ENCODE peak calls at places on chromosomes 5 and 9, in six cellular contexts. O is CD4-positive, alpha-beta memory T cell; J is activated T-cell treated with anti-CD3 and anti-CD28 coated beads for 1 hour; Y is NCI-H774; A is nucleus accumbens; P is CD8-positive, alpha-beta T cell. H is an unnamed sample.

GRCh38 chr9:84310903-84311302 is 29.7 kb downstream of the SLC28A3 start:
- DNase-seq in O (no peak), J (no peak), Y (no peak), A (no peak), P (no peak), H (no peak)

GRCh38 chr9:38662763-38663593 is 42.6 kb upstream of the ANKRD18A start:
- DNase-seq in O (no peak), J (no peak), Y (no peak), A (peak), P (no peak), H (no peak)

GRCh38 chr5:152140391-152140790 is 215.7 kb upstream of the GLRA1 start:
- DNase-seq in O (no peak), J (no peak), Y (no peak), A (no peak), P (no peak), H (no peak)

GRCh38 chr5:113612060-113612496 is 98.6 kb downstream of the YTHDC2 start:
- DNase-seq in O (no peak), J (no peak), Y (peak), A (no peak), P (no peak), H (no peak)

GRCh38 chr9:134992755-134993124 is 75.0 kb upstream of the FCN1 start:
- DNase-seq in O (no peak), J (no peak), Y (no peak), A (no peak), P (no peak), H (no peak)

GRCh38 chr5:26942481-26942880 is 95.9 kb downstream of the CDH9 start:
- DNase-seq in O (no peak), J (no peak), Y (no peak), A (no peak), P (no peak), H (no peak)

GRCh38 chr5:137688248-137688840 is 47.5 kb downstream of the KLHL3 start:
- DNase-seq in O (no peak), J (no peak), Y (no peak), A (no peak), P (no peak), H (no peak)

GRCh38 chr9:104895572-104895971 is 32.4 kb downstream of the ABCA1 start:
- DNase-seq in O (no peak), J (no peak), Y (no peak), A (no peak), P (no peak), H (no peak)

GRCh38 chr5:61815343-61815742 is 483.3 kb downstream of the ZSWIM6 start:
- DNase-seq in O (no peak), J (no peak), Y (no peak), A (no peak), P (no peak), H (no peak)

GRCh38 chr5:42927730-42928129 is 112.4 kb downstream of the ANXA2R start:
- DNase-seq in O (no peak), J (no peak), Y (no peak), A (no peak), P (no peak), H (no peak)

GRCh38 chr5:179367491-179367890 is 22.2 kb upstream of the ADAMTS2 start:
- DNase-seq in O (no peak), J (no peak), Y (no peak), A (no peak), P (no peak), H (no peak)

GRCh38 chr9:37503736-37504135 is 18.0 kb downstream of the POLR1E start:
- DNase-seq in O (peak), J (no peak), Y (no peak), A (no peak), P (peak), H (no peak)

GRCh38 chr9:127567898-127568617 is 44.0 kb upstream of the STXBP1 start:
- DNase-seq in O (no peak), J (no peak), Y (no peak), A (no peak), P (peak), H (no peak)

GRCh38 chr9:35790385-35791291 is 753 bp upstream of the NPR2 start:
- DNase-seq in O (peak), J (peak), Y (peak), A (peak), P (peak), H (peak)

GRCh38 chr9:107316795-107317661 is 33.9 kb downstream of the RAD23B start:
- DNase-seq in O (no peak), J (no peak), Y (no peak), A (no peak), P (no peak), H (no peak)

GRCh38 chr5:146193291-146193690 is 10.1 kb upstream of the RBM27 start:
- DNase-seq in O (no peak), J (no peak), Y (no peak), A (no peak), P (no peak), H (no peak)

GRCh38 chr9:36006541-36006940 is 30.2 kb upstream of the RECK start:
- DNase-seq in O (no peak), J (no peak), Y (no peak), A (no peak), P (no peak), H (no peak)

GRCh38 chr9:128005938-128006337 is 25.1 kb upstream of the EEIG1 start:
- DNase-seq in O (no peak), J (no peak), Y (peak), A (no peak), P (no peak), H (no peak)

GRCh38 chr9:124780757-124781151 is 3.8 kb downstream of the OLFML2A start:
- DNase-seq in O (no peak), J (no peak), Y (no peak), A (no peak), P (no peak), H (no peak)

GRCh38 chr5:64606926-64607325 is 83.4 kb upstream of the SHISAL2B start:
- DNase-seq in O (no peak), J (no peak), Y (no peak), A (no peak), P (no peak), H (no peak)

GRCh38 chr9:75992480-75993206 is 102.2 kb downstream of the PCSK5 start:
- DNase-seq in O (no peak), J (no peak), Y (no peak), A (no peak), P (no peak), H (no peak)

GRCh38 chr5:137754961-137755762 is 999 bp upstream of the HNRNPA0 start:
- DNase-seq in O (no peak), J (no peak), Y (no peak), A (no peak), P (no peak), H (no peak)

GRCh38 chr5:76104027-76104426 is 20.8 kb downstream of the SV2C start:
- DNase-seq in O (peak), J (no peak), Y (no peak), A (no peak), P (no peak), H (no peak)

GRCh38 chr5:179206366-179206765 is 138.9 kb downstream of the ADAMTS2 start:
- DNase-seq in O (no peak), J (no peak), Y (no peak), A (no peak), P (no peak), H (no peak)